ENCODE peak calls at places on chromosome 22, in nine cellular contexts. J is stimulated activated CD4-positive, alpha-beta T cell treated with anti-CD3 and anti-CD28 coated beads, Interleukin-1b, Interleukin-23, amount 100 ng/mL, for 24 hours; K is CD14-positive monocyte; O is myocyte; N is H4; A is GM13977; L is fibroblast of lung; T is IMR-90; D is fibroblast of pulmonary artery. V is an unnamed sample.

GRCh38 chr22:41285441-41285819 is 557 bp downstream of the RANGAP1 start:
- DNase-seq in J (peak), K (peak), O (peak), N (peak), A (peak), L (peak), T (peak), D (peak), V (peak)

GRCh38 chr22:41340357-41340756 is 39.0 kb downstream of the ZC3H7B start:
- DNase-seq in J (no peak), K (no peak), O (no peak), N (no peak), A (no peak), L (no peak), T (no peak), D (no peak), V (no peak)

GRCh38 chr22:20431520-20432237 is 5.9 kb downstream of the SCARF2 start:
- DNase-seq in J (no peak), K (no peak), O (no peak), N (no peak), A (peak), L (no peak), T (no peak), D (no peak), V (no peak)

GRCh38 chr22:50063589-50064393 is 5.7 kb upstream of the TTLL8 start:
- DNase-seq in J (no peak), K (no peak), O (no peak), N (no peak), A (no peak), L (no peak), T (no peak), D (no peak), V (no peak)

GRCh38 chr22:22771696-22772377 is 115.8 kb upstream of the IGLL5 start:
- DNase-seq in J (no peak), K (no peak), O (no peak), N (no peak), A (no peak), L (no peak), T (no peak), D (no peak), V (no peak)

GRCh38 chr22:29385748-29386147 is 2.6 kb downstream of the AP1B1 start:
- DNase-seq in J (no peak), K (peak), O (no peak), N (no peak), A (peak), L (no peak), T (no peak), D (no peak), V (no peak)

GRCh38 chr22:35842954-35843353 is 125.3 kb downstream of the APOL5 start:
- DNase-seq in J (no peak), K (no peak), O (peak), N (peak), A (peak), L (peak), T (peak), D (peak), V (peak)

GRCh38 chr22:17566776-17567175 is 3.5 kb downstream of the SLC25A18 start:
- DNase-seq in J (no peak), K (no peak), O (no peak), N (no peak), A (no peak), L (no peak), T (no peak), D (no peak), V (peak)

GRCh38 chr22:39962071-39962470 is 1.9 kb downstream of the TMA7B start:
- DNase-seq in J (no peak), K (no peak), O (no peak), N (no peak), A (no peak), L (no peak), T (no peak), D (no peak), V (no peak)

GRCh38 chr22:21646608-21647590 is 4.8 kb downstream of the SDF2L1 start:
- DNase-seq in J (no peak), K (no peak), O (peak), N (peak), A (peak), L (peak), T (peak), D (peak), V (peak)

GRCh38 chr22:29003975-29004646 is 57.5 kb downstream of the C22orf31 start:
- DNase-seq in J (no peak), K (no peak), O (no peak), N (no peak), A (no peak), L (no peak), T (no peak), D (no peak), V (no peak)

GRCh38 chr22:49406879-49407587 is 420.6 kb downstream of the BRD1 start:
- DNase-seq in J (no peak), K (no peak), O (no peak), N (no peak), A (no peak), L (no peak), T (no peak), D (no peak), V (no peak)

GRCh38 chr22:32385681-32386080 is 26.4 kb downstream of the RTCB start:
- DNase-seq in J (no peak), K (no peak), O (no peak), N (no peak), A (no peak), L (no peak), T (no peak), D (no peak), V (no peak)

GRCh38 chr22:35775339-35775738 is 57.7 kb downstream of the APOL5 start:
- DNase-seq in J (no peak), K (no peak), O (no peak), N (no peak), A (no peak), L (no peak), T (no peak), D (no peak), V (no peak)

GRCh38 chr22:39176067-39176621 is 23.7 kb upstream of the CBX7 start:
- DNase-seq in J (no peak), K (no peak), O (peak), N (peak), A (no peak), L (peak), T (peak), D (peak), V (peak)

GRCh38 chr22:35887296-35887875 is 141.2 kb downstream of the RBFOX2 start:
- DNase-seq in J (no peak), K (no peak), O (peak), N (no peak), A (no peak), L (no peak), T (peak), D (no peak), V (peak)

V was measured in kidney glomerular epithelial cell.